ENCODE peak calls at places on chromosome 1, in four cellular contexts. One of them, this sample, is unnamed.

GRCh38 chr1:153120945-153121344 is 7.6 kb upstream of the SPRR2F start:
- DNase-seq in AG08395: no peak
- DNase-seq in GM12865: no peak
- DNase-seq in Peyer's patch: no peak
- DNase-seq in this sample: no peak

GRCh38 chr1:94654031-94654430 is 112.5 kb upstream of the F3 start:
- DNase-seq in AG08395: no peak
- DNase-seq in GM12865: no peak
- DNase-seq in Peyer's patch: no peak
- DNase-seq in this sample: no peak

GRCh38 chr1:29341936-29342335 is 105.6 kb downstream of the PTPRU start:
- DNase-seq in AG08395: no peak
- DNase-seq in GM12865: no peak
- DNase-seq in Peyer's patch: no peak
- DNase-seq in this sample: no peak

GRCh38 chr1:69929278-69930057 is 275.9 kb downstream of the LRRC40 start:
- DNase-seq in AG08395: no peak
- DNase-seq in GM12865: no peak
- DNase-seq in Peyer's patch: no peak
- DNase-seq in this sample: no peak

GRCh38 chr1:247431643-247432042 is 15.7 kb downstream of the NLRP3 start:
- DNase-seq in AG08395: no peak
- DNase-seq in GM12865: no peak
- DNase-seq in Peyer's patch: no peak
- DNase-seq in this sample: no peak

GRCh38 chr1:19313961-19314882 is 2.1 kb downstream of the SLC66A1 start:
- DNase-seq in AG08395: no peak
- DNase-seq in GM12865: peak
- DNase-seq in Peyer's patch: no peak
- DNase-seq in this sample: no peak

GRCh38 chr1:118744420-118744819 is 243.7 kb downstream of the TBX15 start:
- DNase-seq in AG08395: no peak
- DNase-seq in GM12865: no peak
- DNase-seq in Peyer's patch: no peak
- DNase-seq in this sample: no peak

GRCh38 chr1:238409191-238409846 is 518.6 kb upstream of the ZP4 start:
- DNase-seq in AG08395: peak
- DNase-seq in GM12865: no peak
- DNase-seq in Peyer's patch: no peak
- DNase-seq in this sample: no peak

GRCh38 chr1:42043811-42044210 is 109.4 kb upstream of the GUCA2B start:
- DNase-seq in AG08395: no peak
- DNase-seq in GM12865: no peak
- DNase-seq in Peyer's patch: no peak
- DNase-seq in this sample: no peak

GRCh38 chr1:206463911-206464310 is 6.4 kb upstream of the IKBKE start:
- DNase-seq in AG08395: no peak
- DNase-seq in GM12865: no peak
- DNase-seq in Peyer's patch: no peak
- DNase-seq in this sample: no peak

GRCh38 chr1:180151508-180151907 is 3.2 kb upstream of the QSOX1 start:
- DNase-seq in AG08395: peak
- DNase-seq in GM12865: no peak
- DNase-seq in Peyer's patch: no peak
- DNase-seq in this sample: no peak

GRCh38 chr1:225509770-225510169 is 81.9 kb upstream of the LBR start:
- DNase-seq in AG08395: no peak
- DNase-seq in GM12865: no peak
- DNase-seq in Peyer's patch: no peak
- DNase-seq in this sample: no peak

GRCh38 chr1:155729031-155729898 is 40.4 kb downstream of the DAP3 start:
- DNase-seq in AG08395: peak
- DNase-seq in GM12865: peak
- DNase-seq in Peyer's patch: no peak
- DNase-seq in this sample: peak